ENCODE peak calls at places on chromosomes 11 and 22, in five cellular contexts. W, C, V, M and X are unnamed samples.

GRCh38 chr22:49995413-49996191 is 17.0 kb downstream of the IL17REL start:
- DNase-seq in W (no peak), V (no peak), C (no peak), M (no peak), X (no peak)

GRCh38 chr11:73577496-73577917 is 20.4 kb downstream of the FAM168A start:
- DNase-seq in M (peak), C (no peak), W (no peak), V (no peak), X (no peak)

GRCh38 chr11:58573451-58574104 is 2.1 kb downstream of the LPXN start:
- DNase-seq in V (peak), C (peak), M (peak), W (peak), X (no peak)

GRCh38 chr22:47034076-47034808 is 271.8 kb downstream of the TBC1D22A start:
- DNase-seq in W (no peak), V (no peak), C (no peak), M (no peak), X (no peak)

GRCh38 chr22:31451709-31452571 is 37.7 kb downstream of the EIF4ENIF1 start:
- DNase-seq in W (no peak), C (peak), M (peak), V (no peak), X (no peak)

GRCh38 chr11:62144641-62145255 is 20.9 kb downstream of the INCENP start:
- DNase-seq in C (no peak), V (no peak), W (no peak), M (no peak), X (no peak)

GRCh38 chr11:125892071-125892470 is 4.6 kb downstream of the HYLS1 start:
- DNase-seq in V (no peak), C (no peak), M (peak), W (no peak), X (no peak)

GRCh38 chr22:34294986-34295385 is 374.7 kb upstream of the LARGE1 start:
- DNase-seq in W (no peak), M (no peak), V (no peak), C (no peak), X (no peak)

GRCh38 chr11:109490953-109491733 is 69.2 kb downstream of the C11orf87 start:
- DNase-seq in V (no peak), W (no peak), M (peak), C (peak), X (no peak)

GRCh38 chr11:44651535-44652130 is 75.1 kb upstream of the TSPAN18 start:
- DNase-seq in W (peak), M (no peak), V (no peak), C (peak), X (no peak)

GRCh38 chr11:60959445-60959844 is 7.5 kb upstream of the SLC15A3 start:
- DNase-seq in M (no peak), C (peak), W (no peak), V (no peak), X (no peak)

GRCh38 chr11:134395002-134395401 is 17.0 kb downstream of the B3GAT1 start:
- DNase-seq in M (no peak), C (no peak), W (no peak), V (no peak), X (no peak)

GRCh38 chr11:134800826-134801225 is 388.8 kb upstream of the B3GAT1 start:
- DNase-seq in W (peak), C (no peak), V (no peak), M (no peak), X (no peak)

GRCh38 chr11:14622241-14622954 is 21.2 kb upstream of the PDE3B start:
- DNase-seq in C (peak), M (no peak), W (no peak), V (no peak), X (no peak)
- TF ChIP-seq CTCF in C (no peak), M (no peak), W (no peak), V (no peak), X (no peak)

DNA sequence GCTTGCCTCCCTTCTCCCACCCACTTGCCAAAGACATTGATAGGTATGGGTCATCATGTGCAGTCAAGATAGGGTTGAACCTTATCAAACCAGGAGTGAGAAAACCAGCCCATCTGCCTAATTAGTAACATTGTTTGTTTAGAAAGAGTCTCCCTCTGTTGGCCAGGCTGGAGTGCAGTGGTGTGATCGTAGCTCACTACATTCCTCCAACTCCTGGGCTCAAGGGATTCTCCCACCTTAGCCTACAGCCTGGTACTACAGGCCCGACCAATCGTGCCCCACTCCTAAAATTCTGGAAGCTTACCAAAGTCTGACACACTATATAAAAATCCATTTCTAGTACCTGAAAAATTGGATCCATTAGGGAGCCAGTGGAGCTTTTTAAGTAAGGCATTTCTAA is 4.5 kb downstream of the C11orf71 start:
- DNase-seq in W (no peak), M (no peak), C (no peak), V (no peak), X (no peak)
- TF ChIP-seq CTCF in W (no peak), M (peak), C (peak), V (no peak), X (no peak)

DNA sequence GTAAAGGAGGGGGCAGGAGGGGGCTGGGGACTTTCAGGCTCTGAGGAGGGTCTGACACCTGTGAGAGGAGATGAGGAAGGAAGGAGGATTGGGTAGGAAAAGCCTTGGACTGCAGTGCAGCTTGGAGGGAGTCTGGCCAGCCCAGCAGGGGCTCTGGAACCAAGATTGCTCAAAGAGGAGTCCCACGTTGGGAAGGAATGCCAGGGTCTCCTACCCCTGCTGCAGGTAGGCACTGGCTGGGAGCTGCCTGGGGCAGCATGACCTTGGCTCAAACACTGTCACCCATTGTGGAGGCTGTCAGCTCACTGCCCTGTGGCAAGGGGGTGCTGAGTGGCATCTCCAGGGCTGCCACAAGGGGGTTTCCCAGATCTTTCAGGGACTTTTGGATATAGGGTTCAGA is 94.5 kb downstream of the RPS6KA4 start:
- DNase-seq in M (no peak), C (no peak), W (no peak), V (no peak), X (no peak)
- TF ChIP-seq CTCF in M (no peak), C (no peak), W (no peak), V (no peak), X (no peak)

GRCh38 chr11:113082501-113082900 is 121.3 kb downstream of the NCAM1 start:
- DNase-seq in V (no peak), M (no peak), C (no peak), W (peak), X (no peak)
- TF ChIP-seq CTCF in V (no peak), M (no peak), C (no peak), W (no peak), X (no peak)

DNA sequence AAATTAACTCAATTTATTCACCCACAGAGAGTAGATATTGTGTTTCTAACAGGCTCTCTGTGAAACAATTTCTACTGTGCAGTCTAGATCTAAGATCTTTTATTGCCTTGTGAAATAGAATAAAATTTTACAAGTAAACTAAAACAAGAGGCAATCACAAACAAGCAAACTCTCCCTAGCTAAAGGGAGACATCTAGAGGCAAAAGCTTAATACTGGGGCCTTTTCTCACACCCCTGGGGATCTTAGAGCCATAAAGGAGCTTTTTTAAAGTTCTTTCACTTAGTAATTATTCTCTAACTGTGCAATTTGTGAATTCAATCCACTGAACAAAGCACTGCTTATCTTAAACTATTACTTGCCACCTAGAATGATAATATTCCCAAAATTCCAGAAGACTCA is 19.7 kb downstream of the ALG9 start:
- DNase-seq in C (peak), W (no peak), V (no peak), M (peak), X (no peak)
- TF ChIP-seq CTCF in C (peak), W (no peak), V (peak), M (peak), X (no peak)

GRCh38 chr22:25852223-25852622 is 110.2 kb downstream of the MYO18B start:
- DNase-seq in M (no peak), V (no peak), W (no peak), C (no peak), X (no peak)

GRCh38 chr22:25849514-25849913 is 107.5 kb downstream of the MYO18B start:
- DNase-seq in V (peak), M (no peak), W (no peak), C (no peak), X (no peak)

GRCh38 chr22:25853078-25853477 is 111.1 kb downstream of the MYO18B start:
- DNase-seq in M (no peak), W (no peak), V (no peak), C (no peak), X (no peak)

GRCh38 chr22:25853501-25853900 is 111.5 kb downstream of the MYO18B start:
- DNase-seq in C (no peak), V (no peak), W (no peak), M (no peak), X (no peak)

DNA sequence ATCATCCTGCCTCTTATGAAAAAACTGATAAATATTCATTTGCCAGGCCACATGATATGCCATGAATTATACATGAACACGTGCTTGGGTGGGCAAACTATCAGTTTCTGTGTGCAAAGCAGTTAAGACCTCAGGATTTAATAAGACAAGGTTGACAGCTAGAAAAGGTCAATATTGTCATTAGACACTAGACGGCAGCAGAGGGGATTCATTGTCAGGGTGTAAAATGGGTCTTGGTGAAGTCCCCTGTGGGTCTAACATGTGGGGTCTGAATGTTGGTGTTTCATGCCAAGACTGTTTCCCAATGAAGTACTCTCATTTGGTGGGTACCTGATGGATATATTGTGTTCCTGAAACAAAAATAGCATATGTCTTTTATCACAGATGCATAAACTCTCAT is 111.9 kb downstream of the MYO18B start:
- DNase-seq in W (no peak), M (no peak), C (no peak), V (no peak), X (no peak)
- TF ChIP-seq CTCF in W (no peak), M (no peak), C (no peak), V (no peak), X (no peak)

DNA sequence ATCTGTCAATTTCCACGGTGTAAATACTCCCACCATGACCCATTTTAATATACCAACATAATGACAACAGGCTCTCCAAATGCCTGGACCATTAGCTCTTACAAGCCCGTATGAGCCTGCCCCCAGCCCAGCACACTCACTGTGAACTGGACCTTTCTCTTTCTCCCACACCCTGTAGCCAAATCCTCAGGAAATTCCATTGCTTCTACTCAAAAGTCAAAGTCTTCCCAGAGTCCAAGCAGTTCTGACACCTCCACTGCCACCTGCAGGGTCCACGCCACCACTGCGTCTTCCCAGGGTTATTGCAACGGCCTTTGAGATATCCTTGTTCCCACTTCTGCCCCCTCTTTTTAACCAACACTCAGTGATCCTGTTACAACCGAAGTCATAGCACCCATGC is 110.1 kb upstream of the ASPHD2 start:
- DNase-seq in W (no peak), V (no peak), C (no peak), M (peak), X (no peak)
- TF ChIP-seq CTCF in W (no peak), V (no peak), C (no peak), M (peak), X (no peak)

GRCh38 chr11:30131535-30131934 is 99.3 kb upstream of the FSHB start:
- DNase-seq in V (no peak), M (no peak), C (no peak), W (no peak), X (no peak)
- TF ChIP-seq CTCF in V (no peak), M (no peak), C (no peak), W (peak), X (no peak)

GRCh38 chr22:43199541-43199940 is 12.6 kb upstream of the TTLL12 start:
- DNase-seq in W (no peak), C (no peak), V (no peak), M (no peak), X (no peak)
- TF ChIP-seq CTCF in W (no peak), C (no peak), V (no peak), M (no peak), X (no peak)